ENCODE peak calls at places on chromosomes 6 and 20, in four cellular contexts. V, F, R and B are unnamed samples.

GRCh38 chr20:32538526-32538918 is 46.6 kb downstream of the NOL4L start:
- DNase-seq in V (no peak), F (no peak), R (no peak), B (no peak)

GRCh38 chr20:51275816-51276215 is 252.9 kb upstream of the KCNG1 start:
- DNase-seq in V (no peak), F (no peak), R (no peak), B (no peak)

GRCh38 chr6:137860394-137861005 is 6.6 kb upstream of the TNFAIP3 start:
- DNase-seq in V (no peak), F (no peak), R (no peak), B (no peak)

GRCh38 chr6:130602151-130602770 is 224.9 kb upstream of the SMLR1 start:
- DNase-seq in V (no peak), F (no peak), R (no peak), B (no peak)

GRCh38 chr20:12012241-12013222 is 94.8 kb downstream of the BTBD3 start:
- DNase-seq in V (peak; percentile 55), F (peak; percentile 74), R (peak; percentile 12), B (peak; percentile 35)

GRCh38 chr20:137668-138131 is 4.7 kb upstream of the DEFB126 start:
- DNase-seq in V (peak; percentile 8), F (peak; percentile 2), R (no peak), B (no peak)

GRCh38 chr20:33209789-33210188 is 7.4 kb upstream of the BPIFA3 start:
- DNase-seq in V (peak; percentile 71), F (peak; percentile 34), R (no peak), B (peak; percentile 24)

GRCh38 chr20:20786428-20786827 is 74.0 kb upstream of the RALGAPA2 start:
- DNase-seq in V (no peak), F (peak; percentile 87), R (no peak), B (no peak)

GRCh38 chr6:169590376-169590939 is 111.4 kb downstream of the WDR27 start:
- DNase-seq in V (no peak), F (no peak), R (no peak), B (no peak)

GRCh38 chr6:125918681-125919566 is 37.6 kb upstream of the HINT3 start:
- DNase-seq in V (no peak), F (peak; percentile 69), R (peak; percentile 93), B (peak; percentile 17)

GRCh38 chr20:1911536-1911935 is 16.3 kb downstream of the SIRPA start:
- DNase-seq in V (no peak), F (no peak), R (no peak), B (no peak)

GRCh38 chr6:67986694-67987232 is 648.3 kb upstream of the ADGRB3 start:
- DNase-seq in V (no peak), F (no peak), R (no peak), B (no peak)

GRCh38 chr6:72699142-72699541 is 77.3 kb downstream of the KCNQ5 start:
- DNase-seq in V (no peak), F (no peak), R (no peak), B (no peak)

GRCh38 chr6:136160255-136160654 is 89.9 kb downstream of the MTFR2 start:
- DNase-seq in V (no peak), F (no peak), R (no peak), B (no peak)

GRCh38 chr20:8156603-8157079 is 24.6 kb downstream of the PLCB1 start:
- DNase-seq in V (no peak), F (no peak), R (peak; percentile 23), B (no peak)

GRCh38 chr20:61777773-61778484 is 287.8 kb downstream of the TAF4 start:
- DNase-seq in V (no peak), F (no peak), R (no peak), B (no peak)

GRCh38 chr6:90183587-90184333 is 112.9 kb downstream of the BACH2 start:
- DNase-seq in V (no peak), F (no peak), R (no peak), B (no peak)

GRCh38 chr6:17826301-17826700 is 119.6 kb upstream of the NUP153 start:
- DNase-seq in V (no peak), F (no peak), R (no peak), B (no peak)

GRCh38 chr6:17835784-17836183 is 129.1 kb upstream of the NUP153 start:
- DNase-seq in V (no peak), F (no peak), R (no peak), B (no peak)

GRCh38 chr6:17829905-17830304 is 123.2 kb upstream of the NUP153 start:
- DNase-seq in V (no peak), F (no peak), R (no peak), B (no peak)

GRCh38 chr6:17828149-17828548 is 121.4 kb upstream of the NUP153 start:
- DNase-seq in V (no peak), F (no peak), R (no peak), B (no peak)

DNA sequence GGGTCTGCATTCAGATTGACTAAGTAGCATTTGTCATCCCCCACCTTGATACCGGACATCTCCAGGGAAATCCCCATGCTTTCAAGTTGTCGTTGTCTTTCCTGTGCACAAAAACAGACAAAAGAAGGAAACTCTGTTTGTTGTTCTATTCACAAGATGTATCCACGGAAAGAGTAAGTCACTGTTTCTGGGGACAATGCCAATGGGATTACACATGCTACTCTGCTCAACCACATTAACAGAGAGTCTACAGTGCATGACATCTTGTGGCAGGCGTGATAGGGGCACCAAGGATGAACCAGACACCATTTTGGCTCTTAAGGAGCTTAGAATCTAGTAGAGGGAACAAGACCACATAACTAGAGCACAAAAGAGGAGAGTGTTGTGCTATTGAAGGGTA is 124.4 kb upstream of the NUP153 start:
- DNase-seq in V (no peak), F (no peak), R (no peak), B (no peak)
- TF ChIP-seq POLR2AphosphoS5 in V (no peak), F (no peak), R (no peak), B (no peak)

DNA sequence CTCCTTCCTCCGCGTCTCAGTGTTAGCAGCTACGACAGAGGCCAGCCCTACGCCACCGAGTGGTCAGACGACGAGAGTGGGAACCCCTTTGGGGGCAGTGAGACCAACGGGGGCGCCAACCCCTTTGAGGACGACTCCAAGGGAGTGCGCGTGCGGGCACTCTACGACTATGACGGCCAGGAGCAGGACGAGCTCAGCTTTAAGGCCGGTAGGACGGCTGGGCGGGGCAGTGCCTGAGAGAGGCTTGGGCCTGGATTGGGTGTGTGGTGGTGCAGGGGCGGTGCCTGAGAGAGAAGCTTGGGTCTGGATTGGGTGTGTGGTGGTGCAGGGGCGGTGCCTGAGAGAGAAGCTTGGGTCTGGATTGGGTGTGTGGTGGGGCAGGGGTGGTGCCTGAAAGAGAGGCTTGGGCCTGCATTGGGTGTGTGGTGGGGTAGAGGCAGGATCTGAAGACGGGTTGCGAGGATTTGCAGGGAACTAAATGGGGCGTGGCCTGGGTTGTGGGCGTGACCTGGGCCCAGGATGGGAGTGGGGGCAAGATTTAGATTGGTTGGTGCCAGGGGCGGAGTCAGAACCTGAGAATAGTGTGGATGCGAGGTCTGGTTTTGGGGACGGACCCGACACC is 24.4 kb downstream of the SPDEF start:
- DNase-seq in V (peak; percentile 58), F (no peak), R (peak; percentile 17), B (no peak)
- TF ChIP-seq SPI1 in V (no peak), F (no peak), R (no peak), B (no peak)

DNA sequence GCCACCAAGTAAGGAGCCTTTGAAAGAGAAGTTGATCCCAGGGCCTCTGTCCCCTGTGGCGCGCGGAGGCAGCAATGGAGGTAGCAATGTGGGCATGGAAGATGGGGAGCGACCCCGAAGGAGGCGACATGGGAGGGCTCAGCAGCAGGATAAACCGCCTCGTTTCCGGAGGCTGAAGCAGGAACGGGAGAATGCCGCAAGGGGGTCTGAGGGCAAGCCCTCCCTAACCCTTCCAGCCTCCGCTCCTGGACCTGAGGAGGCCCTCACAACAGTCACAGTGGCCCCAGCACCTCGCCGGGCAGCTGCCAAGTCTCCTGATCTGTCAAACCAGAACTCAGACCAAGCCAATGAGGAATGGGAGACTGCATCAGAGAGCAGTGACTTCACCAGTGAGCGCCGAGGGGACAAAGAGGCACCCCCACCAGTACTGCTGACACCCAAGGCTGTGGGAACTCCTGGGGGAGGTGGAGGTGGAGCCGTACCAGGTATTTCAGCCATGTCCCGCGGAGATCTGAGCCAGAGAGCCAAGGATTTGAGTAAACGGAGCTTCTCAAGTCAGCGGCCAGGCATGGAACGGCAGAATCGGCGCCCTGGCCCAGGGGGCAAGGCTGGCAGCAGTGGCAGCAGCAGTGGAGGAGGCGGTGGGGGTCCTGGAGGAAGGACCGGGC is 11.9 kb downstream of the PRRC2A start:
- DNase-seq in V (no peak), F (no peak), R (no peak), B (no peak)
- TF ChIP-seq POLR2AphosphoS5 in V (peak; percentile 17), F (peak; percentile 40), R (peak; percentile 64), B (peak; percentile 61)

DNA sequence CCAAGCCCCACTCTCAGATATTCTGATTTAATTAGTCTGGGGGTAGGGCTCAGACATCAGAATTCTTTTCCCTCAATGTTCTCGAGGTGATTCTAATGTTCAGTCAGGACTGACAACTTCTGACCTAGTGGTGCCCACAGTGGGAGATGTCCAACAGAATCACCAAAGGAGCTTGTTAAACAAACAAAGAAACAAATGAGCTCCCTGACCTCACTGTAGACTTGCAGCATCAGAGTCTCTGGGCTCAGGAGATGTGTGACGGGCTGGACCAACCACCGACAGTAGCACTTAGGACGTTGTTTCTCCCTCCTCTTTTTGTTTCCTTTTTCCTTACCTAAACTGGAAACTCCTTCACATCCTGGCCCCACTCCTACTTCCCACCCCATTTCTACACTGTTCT is 49.3 kb downstream of the CLIC5 start:
- DNase-seq in V (no peak), F (no peak), R (no peak), B (no peak)
- TF ChIP-seq SPI1 in V (no peak), F (no peak), R (no peak), B (no peak)

DNA sequence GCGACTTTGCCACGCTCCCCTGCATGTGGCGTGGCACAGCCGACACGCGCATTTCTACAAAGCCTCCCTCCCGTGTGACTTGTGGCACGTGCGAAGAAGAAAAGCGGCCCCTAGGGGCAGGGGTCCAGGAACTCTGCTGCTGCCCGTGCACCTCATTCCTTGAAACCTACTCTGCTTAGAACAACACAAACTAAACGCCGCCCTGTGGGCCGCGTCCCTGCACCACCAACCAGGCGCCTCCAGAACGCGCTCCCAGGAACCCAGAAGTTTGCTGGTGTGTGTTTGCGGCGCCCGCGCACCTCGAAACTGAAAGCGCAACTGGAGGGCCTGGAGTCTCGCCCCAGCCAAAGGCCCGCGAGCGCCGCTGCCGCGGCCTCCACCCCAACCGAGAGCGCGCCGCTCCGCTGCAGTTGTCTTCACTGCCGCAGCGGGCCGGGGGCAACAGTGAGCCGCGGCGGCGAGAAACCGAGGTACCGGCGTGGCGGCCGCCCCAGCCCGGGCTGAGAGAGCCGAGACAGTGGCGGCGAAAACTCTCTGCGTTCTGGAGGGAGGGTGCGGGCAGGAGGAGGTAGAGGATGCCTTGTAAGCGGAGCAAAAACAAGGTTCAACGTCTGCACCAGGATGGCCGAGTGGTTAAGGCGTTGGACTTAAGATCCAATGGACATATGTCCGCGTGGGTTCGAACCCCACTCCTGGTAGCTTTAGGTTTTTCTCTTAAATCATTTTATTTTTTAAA is 65.8 kb downstream of the STX11 start:
- DNase-seq in V (peak; percentile 92), F (peak; percentile 91), R (peak; percentile 96), B (peak; percentile 91)
- TF ChIP-seq POLR2AphosphoS5 in V (no peak), F (peak; percentile 51), R (peak; percentile 83), B (peak; percentile 41)

GRCh38 chr6:14647311-14647710 is 529.7 kb downstream of the CD83 start:
- DNase-seq in V (no peak), F (no peak), R (no peak), B (no peak)
- TF ChIP-seq SPI1 in V (no peak), F (no peak), R (no peak), B (no peak)

DNA sequence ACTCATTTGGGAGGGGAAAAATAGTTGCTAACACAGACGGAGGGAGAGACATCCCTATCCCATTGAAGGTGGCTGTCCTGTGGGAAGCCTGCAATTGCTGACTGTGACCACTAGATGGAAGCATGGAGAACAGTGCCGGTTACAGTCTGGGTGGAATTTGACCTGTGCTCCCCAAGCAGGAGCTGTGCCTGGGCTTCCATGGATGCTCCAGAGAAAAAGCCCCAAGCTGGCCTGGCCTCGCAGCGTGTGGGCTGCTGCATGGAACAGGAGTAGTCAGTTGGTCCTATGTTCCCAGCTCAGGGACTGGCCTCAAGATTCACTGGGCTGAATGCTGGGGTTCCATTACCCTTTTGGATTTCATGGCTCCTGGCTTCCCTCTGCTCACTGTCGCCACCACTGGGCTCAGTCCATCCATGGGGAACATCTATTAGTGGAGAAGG is 116.3 kb upstream of the CHD6 start:
- DNase-seq in V (peak; percentile 73), F (peak; percentile 39), R (no peak), B (peak; percentile 14)
- TF ChIP-seq POLR2AphosphoS5 in V (no peak), F (no peak), R (no peak), B (no peak)